ENCODE peak calls at places on chromosome 18, in four cellular contexts. Q is Caco-2, M is cardiac fibroblast, F is mammary epithelial cell. N is an unnamed sample.

GRCh38 chr18:23228102-23229051 is 93.1 kb downstream of the CABLES1 start:
- DNase-seq in Q (no peak), M (peak), F (no peak), N (peak)

GRCh38 chr18:79942786-79943607 is 8.5 kb downstream of the SLC66A2 start:
- DNase-seq in Q (no peak), M (no peak), F (no peak), N (no peak)

GRCh38 chr18:31636387-31636786 is 44.7 kb downstream of the TTR start:
- DNase-seq in Q (no peak), M (no peak), F (no peak), N (no peak)

GRCh38 chr18:73663581-73663980 is 484.1 kb downstream of the FBXO15 start:
- DNase-seq in Q (no peak), M (no peak), F (peak), N (no peak)

GRCh38 chr18:55119434-55119833 is 160.2 kb upstream of the CCDC68 start:
- DNase-seq in Q (no peak), M (no peak), F (no peak), N (no peak)

GRCh38 chr18:49827996-49828395 is 14.7 kb upstream of the ACAA2 start:
- DNase-seq in Q (no peak), M (no peak), F (no peak), N (no peak)

GRCh38 chr18:32328379-32328778 is 138.5 kb downstream of the MEP1B start:
- DNase-seq in Q (no peak), M (peak), F (peak), N (peak)

GRCh38 chr18:46053368-46054095 is 18.5 kb downstream of the PSTPIP2 start:
- DNase-seq in Q (no peak), M (no peak), F (no peak), N (no peak)

GRCh38 chr18:70931942-70932814 is 643.3 kb downstream of the SOCS6 start:
- DNase-seq in Q (no peak), M (peak), F (peak), N (peak)

GRCh38 chr18:64244571-64244970 is 95.7 kb upstream of the LINC00305 start:
- DNase-seq in Q (peak), M (no peak), F (no peak), N (no peak)

GRCh38 chr18:47418746-47419145 is 167.3 kb upstream of the SKOR2 start:
- DNase-seq in Q (no peak), M (peak), F (peak), N (no peak)

GRCh38 chr18:75475228-75475627 is 47.7 kb upstream of the SMIM21 start:
- DNase-seq in Q (no peak), M (peak), F (peak), N (peak)

GRCh38 chr18:74331404-74331803 is 15.8 kb downstream of the C18orf63 start:
- DNase-seq in Q (no peak), M (peak), F (peak), N (peak)

GRCh38 chr18:40810371-40810770 is 1144.7 kb upstream of the PIK3C3 start:
- DNase-seq in Q (no peak), M (peak), F (peak), N (peak)

GRCh38 chr18:7749510-7749981 is 182.4 kb downstream of the PTPRM start:
- DNase-seq in Q (peak), M (peak), F (no peak), N (no peak)

GRCh38 chr18:35559867-35560266 is 21.7 kb upstream of the GALNT1 start:
- DNase-seq in Q (no peak), M (no peak), F (no peak), N (peak)

GRCh38 chr18:48794251-48794970 is 156.4 kb downstream of the SMAD7 start:
- DNase-seq in Q (no peak), M (no peak), F (no peak), N (no peak)

GRCh38 chr18:37769846-37770245 is 204.2 kb upstream of the CELF4 start:
- DNase-seq in Q (no peak), M (no peak), F (peak), N (no peak)

GRCh38 chr18:80213173-80213572 is 34.1 kb downstream of the PARD6G start:
- DNase-seq in Q (no peak), M (no peak), F (no peak), N (no peak)

GRCh38 chr18:11553098-11553940 is 56.1 kb upstream of the SLC35G4 start:
- DNase-seq in Q (peak), M (peak), F (peak), N (peak)

GRCh38 chr18:46820863-46821262 is 64.0 kb upstream of the ST8SIA5 start:
- DNase-seq in Q (no peak), M (no peak), F (no peak), N (no peak)

GRCh38 chr18:60292186-60292585 is 80.4 kb downstream of the MC4R start:
- DNase-seq in Q (no peak), M (no peak), F (no peak), N (no peak)

GRCh38 chr18:22470511-22471181 is 52.9 kb upstream of the CTAGE1 start:
- DNase-seq in Q (no peak), M (peak), F (no peak), N (peak)

GRCh38 chr18:45589559-45590041 is 25.7 kb upstream of the SLC14A2 start:
- DNase-seq in Q (no peak), M (peak), F (no peak), N (peak)

GRCh38 chr18:60377778-60378469 is 5.3 kb upstream of the MC4R start:
- DNase-seq in Q (no peak), M (no peak), F (no peak), N (peak)

GRCh38 chr18:8754995-8755955 is 49.9 kb downstream of the MTCL1 start:
- DNase-seq in Q (no peak), M (peak), F (peak), N (no peak)

GRCh38 chr18:37660658-37661057 is 95.1 kb upstream of the CELF4 start:
- DNase-seq in Q (no peak), M (no peak), F (no peak), N (no peak)

GRCh38 chr18:21678897-21679296 is 25.7 kb downstream of the ABHD3 start:
- DNase-seq in Q (no peak), M (no peak), F (no peak), N (no peak)

GRCh38 chr18:26185267-26185666 is 41.0 kb upstream of the TAF4B start:
- DNase-seq in Q (no peak), M (no peak), F (no peak), N (peak)

GRCh38 chr18:55781481-55781957 is 193.5 kb upstream of the TCF4 start:
- DNase-seq in Q (peak), M (peak), F (peak), N (peak)

GRCh38 chr18:48548404-48548771 is 9.6 kb downstream of the CTIF start:
- DNase-seq in Q (no peak), M (no peak), F (peak), N (peak)

GRCh38 chr18:13253786-13254755 is 35.5 kb downstream of the LDLRAD4 start:
- DNase-seq in Q (no peak), M (no peak), F (no peak), N (no peak)

GRCh38 chr18:4233468-4233867 is 221.6 kb downstream of the DLGAP1 start:
- DNase-seq in Q (no peak), M (no peak), F (no peak), N (no peak)
- H3K4me3 ChIP-seq in Q (no peak), M (no peak), F (no peak), N (no peak)

GRCh38 chr18:56789004-56789888 is 138.1 kb downstream of the WDR7 start:
- DNase-seq in Q (no peak), M (peak), F (peak), N (peak)
- TF ChIP-seq CTCF in Q (peak), M (peak), F (peak), N (peak)

DNA sequence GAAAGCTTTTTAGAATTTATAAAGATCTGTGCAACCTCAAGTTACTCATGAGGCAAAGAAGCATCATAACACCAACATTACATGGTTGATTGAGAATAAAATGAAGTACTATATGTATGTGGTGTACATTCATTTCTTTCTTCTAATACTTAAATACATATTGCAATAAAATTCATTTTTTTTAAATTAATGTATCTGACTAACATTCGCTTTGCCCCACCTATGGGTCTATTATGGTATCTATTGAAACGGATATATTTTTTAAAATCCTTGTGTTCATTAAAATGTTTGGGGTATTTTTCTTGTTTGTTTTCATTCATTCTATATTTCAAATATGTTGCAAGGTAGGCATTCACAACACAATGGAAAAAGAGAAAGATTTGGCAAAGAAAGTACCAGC is 237.5 kb downstream of the DSEL start:
- DNase-seq in Q (no peak), M (no peak), F (no peak), N (no peak)
- H3K4me3 ChIP-seq in Q (no peak), M (no peak), F (no peak), N (no peak)

GRCh38 chr18:57347784-57348183 is 4.6 kb upstream of the ST8SIA3 start:
- DNase-seq in Q (no peak), M (no peak), F (no peak), N (no peak)

GRCh38 chr18:57353137-57353939 is 981 bp downstream of the ST8SIA3 start:
- DNase-seq in Q (no peak), M (no peak), F (no peak), N (no peak)

GRCh38 chr18:57353940-57354461 is 1.6 kb downstream of the ST8SIA3 start:
- DNase-seq in Q (no peak), M (peak), F (peak), N (peak)

GRCh38 chr18:57352761-57353136 is 392 bp downstream of the ST8SIA3 start:
- DNase-seq in Q (no peak), M (no peak), F (no peak), N (no peak)

DNA sequence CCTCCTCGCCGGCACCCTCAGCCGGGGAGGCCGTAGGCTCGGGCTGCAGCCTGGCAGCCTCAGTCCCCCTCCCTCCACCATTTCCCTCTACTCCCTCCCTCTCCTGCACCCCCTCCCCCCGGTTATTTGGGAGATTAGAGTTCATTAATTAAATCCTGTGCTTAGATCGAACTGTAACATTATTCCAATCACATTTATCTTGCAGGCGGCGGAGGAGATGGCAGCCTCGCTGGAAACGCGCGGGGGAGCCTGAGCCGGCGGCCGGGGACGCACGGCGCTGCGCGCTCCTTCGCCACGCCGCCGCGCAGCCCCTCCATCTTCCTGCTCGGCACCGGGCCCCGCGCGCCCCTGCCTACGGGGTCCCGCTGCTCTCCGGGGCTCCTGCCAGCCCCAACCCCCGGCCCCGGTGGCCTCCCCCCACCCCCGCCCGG is at the start of gene ST8SIA3:
- DNase-seq in Q (no peak), M (no peak), F (no peak), N (no peak)
- TF ChIP-seq CTCF in Q (no peak), M (no peak), F (no peak), N (no peak)

N was measured in epithelial cell of esophagus.